ENCODE peak calls at places on chromosomes 7 and 10, in five cellular contexts. R is transverse colon, A is OCI-LY7, G is fibroblast of mammary gland, L is PC-9. S is an unnamed sample.

GRCh38 chr7:105000190-105000589 is 13.8 kb upstream of the KMT2E start:
- DNase-seq in R (no peak), A (no peak), G (no peak), L (no peak), S (no peak)

GRCh38 chr7:113936982-113937381 is 18.2 kb upstream of the PPP1R3A start:
- DNase-seq in R (no peak), A (no peak), G (no peak), L (no peak), S (no peak)

GRCh38 chr7:44145419-44145968 is 4.4 kb upstream of the MYL7 start:
- DNase-seq in R (no peak), A (no peak), G (no peak), L (no peak), S (no peak)

GRCh38 chr10:63586048-63586447 is 64.8 kb downstream of the REEP3 start:
- DNase-seq in R (no peak), A (no peak), G (no peak), L (no peak), S (no peak)

GRCh38 chr10:132984801-132985545 is 42.6 kb upstream of the CFAP46 start:
- DNase-seq in R (no peak), A (no peak), G (no peak), L (no peak), S (no peak)

GRCh38 chr7:29988391-29989256 is 977 bp downstream of the SCRN1 start:
- DNase-seq in R (peak), A (peak), G (peak), L (no peak), S (no peak)

GRCh38 chr10:129713659-129714265 is 246.7 kb downstream of the MGMT start:
- DNase-seq in R (no peak), A (no peak), G (no peak), L (no peak), S (no peak)

GRCh38 chr7:151549083-151549482 is 29.4 kb upstream of the RHEB start:
- DNase-seq in R (no peak), A (no peak), G (no peak), L (no peak), S (no peak)

GRCh38 chr7:150479023-150479716 is 28.7 kb downstream of the GIMAP8 start:
- DNase-seq in R (no peak), A (no peak), G (no peak), L (no peak), S (no peak)

GRCh38 chr7:116780966-116781365 is 81.4 kb upstream of the CAPZA2 start:
- DNase-seq in R (peak), A (no peak), G (no peak), L (peak), S (no peak)

GRCh38 chr10:546971-547590 is 142.4 kb downstream of the DIP2C start:
- DNase-seq in R (no peak), A (peak), G (no peak), L (peak), S (no peak)

GRCh38 chr7:80207501-80207900 is 72.9 kb downstream of the GNAI1 start:
- DNase-seq in R (no peak), A (no peak), G (peak), L (no peak), S (no peak)

GRCh38 chr7:115851291-115851690 is 179.3 kb downstream of the TFEC start:
- DNase-seq in R (no peak), A (peak), G (peak), L (peak), S (no peak)

GRCh38 chr7:17183630-17184328 is 114.7 kb upstream of the AHR start:
- DNase-seq in R (no peak), A (no peak), G (peak), L (no peak), S (no peak)

GRCh38 chr10:32055478-32056135 is 618 bp downstream of the KIF5B start:
- DNase-seq in R (peak), A (peak), G (peak), L (no peak), S (no peak)

GRCh38 chr10:29028486-29028885 is 260.4 kb upstream of the LYZL1 start:
- DNase-seq in R (no peak), A (no peak), G (no peak), L (no peak), S (no peak)

GRCh38 chr10:6199131-6199733 is 3.5 kb upstream of the PFKFB3 start:
- DNase-seq in R (peak), A (no peak), G (no peak), L (no peak), S (no peak)

GRCh38 chr10:53209941-53210611 is 437.5 kb upstream of the MBL2 start:
- DNase-seq in R (no peak), A (peak), G (peak), L (peak), S (peak)
- TF ChIP-seq CTCF in R (peak), A (peak), G (no peak), L (peak), S (peak)

DNA sequence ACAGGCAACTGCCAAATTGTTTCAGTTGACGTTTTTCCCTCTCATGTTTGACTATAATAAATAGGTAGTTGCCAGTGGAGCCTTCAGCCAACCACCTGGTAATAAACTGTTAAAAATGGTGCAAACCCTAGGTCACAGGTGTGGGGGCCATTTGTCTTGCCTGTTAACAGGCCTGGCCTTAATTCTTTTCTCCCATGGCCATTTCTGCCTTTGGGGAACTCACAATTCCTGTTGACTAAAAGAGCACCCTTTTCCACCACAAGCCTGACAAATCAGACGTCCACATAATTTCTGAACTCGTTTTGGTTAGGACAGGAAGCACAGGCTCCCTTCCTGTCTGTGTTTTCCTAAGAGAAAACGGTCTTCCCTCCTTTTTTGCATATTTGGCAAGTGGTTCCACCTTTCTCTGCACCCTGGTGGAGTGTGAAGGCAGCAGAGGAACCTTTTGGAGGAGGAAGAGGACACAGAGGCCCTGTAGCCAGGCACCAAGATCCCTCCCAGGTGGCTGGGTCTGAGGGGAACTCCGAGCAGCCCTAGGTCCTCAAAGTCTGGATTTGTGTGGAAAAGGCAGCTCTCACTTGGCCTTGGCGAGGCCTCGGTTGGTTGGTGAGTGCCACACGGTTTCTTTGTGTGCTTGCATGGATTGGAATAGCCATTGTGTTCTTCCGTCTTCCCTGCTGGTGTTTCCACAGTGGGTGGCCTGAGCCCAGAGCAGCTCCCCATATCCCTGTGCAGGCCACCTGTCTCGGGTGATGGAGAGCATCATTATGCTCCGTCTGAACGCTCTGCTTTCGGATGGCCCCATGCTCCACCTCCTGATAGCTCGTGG is 4.0 kb downstream of the IKZF1 start:
- DNase-seq in R (no peak), A (peak), G (no peak), L (no peak), S (no peak)
- H3K4me3 ChIP-seq in R (no peak), A (peak), G (no peak), L (no peak), S (no peak)

DNA sequence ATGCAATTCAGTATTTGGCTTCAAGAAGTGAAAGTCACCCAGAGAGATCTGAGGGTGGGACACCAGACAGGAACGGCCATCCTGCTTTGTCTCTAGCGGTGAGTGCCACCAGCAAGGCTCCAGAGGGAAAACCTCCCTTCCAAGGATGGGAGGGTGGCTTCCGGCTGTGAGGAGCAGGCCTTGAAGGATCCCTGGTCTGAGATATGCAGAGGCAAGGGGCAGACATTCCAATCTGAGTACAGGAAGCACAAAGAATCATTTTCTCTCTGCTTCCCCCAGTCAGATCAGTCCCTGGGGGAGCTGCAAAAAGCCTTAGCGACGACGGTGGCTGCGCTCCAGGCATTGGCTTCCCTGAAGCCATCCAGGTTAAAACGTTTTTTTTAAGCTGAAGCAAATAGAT is 167.4 kb downstream of the TEX36 start:
- DNase-seq in R (no peak), A (no peak), G (no peak), L (no peak), S (no peak)
- TF ChIP-seq CTCF in R (no peak), A (no peak), G (no peak), L (no peak), S (no peak)

GRCh38 chr7:155809332-155809946 is 2.8 kb downstream of the SHH start:
- DNase-seq in R (no peak), A (no peak), G (no peak), L (no peak), S (no peak)
- H3K4me3 ChIP-seq in R (peak), A (no peak), G (no peak), L (no peak), S (peak)

GRCh38 chr7:6157685-6158423 is 114.6 kb downstream of the CYTH3 start:
- DNase-seq in R (no peak), A (no peak), G (no peak), L (no peak), S (no peak)

GRCh38 chr7:6156734-6157133 is 115.7 kb downstream of the CYTH3 start:
- DNase-seq in R (no peak), A (no peak), G (no peak), L (no peak), S (no peak)

GRCh38 chr7:6154542-6155404 is 117.7 kb downstream of the CYTH3 start:
- DNase-seq in R (no peak), A (no peak), G (no peak), L (no peak), S (no peak)

GRCh38 chr7:6153646-6154541 is 118.5 kb downstream of the CYTH3 start:
- DNase-seq in R (no peak), A (no peak), G (no peak), L (no peak), S (no peak)

GRCh38 chr7:6155596-6155995 is 116.8 kb downstream of the CYTH3 start:
- DNase-seq in R (no peak), A (no peak), G (no peak), L (no peak), S (no peak)
- TF ChIP-seq CTCF in R (no peak), A (no peak), G (no peak), L (no peak), S (no peak)

GRCh38 chr7:132652507-132652906 is 76.2 kb upstream of the PLXNA4 start:
- DNase-seq in R (no peak), A (no peak), G (no peak), L (no peak), S (no peak)

GRCh38 chr7:132656846-132657776 is 80.8 kb upstream of the PLXNA4 start:
- DNase-seq in R (no peak), A (peak), G (peak), L (no peak), S (no peak)

GRCh38 chr7:132653364-132653930 is 77.2 kb upstream of the PLXNA4 start:
- DNase-seq in R (no peak), A (peak), G (no peak), L (no peak), S (no peak)

GRCh38 chr7:132654150-132654549 is 77.9 kb upstream of the PLXNA4 start:
- DNase-seq in R (no peak), A (peak), G (no peak), L (no peak), S (no peak)

DNA sequence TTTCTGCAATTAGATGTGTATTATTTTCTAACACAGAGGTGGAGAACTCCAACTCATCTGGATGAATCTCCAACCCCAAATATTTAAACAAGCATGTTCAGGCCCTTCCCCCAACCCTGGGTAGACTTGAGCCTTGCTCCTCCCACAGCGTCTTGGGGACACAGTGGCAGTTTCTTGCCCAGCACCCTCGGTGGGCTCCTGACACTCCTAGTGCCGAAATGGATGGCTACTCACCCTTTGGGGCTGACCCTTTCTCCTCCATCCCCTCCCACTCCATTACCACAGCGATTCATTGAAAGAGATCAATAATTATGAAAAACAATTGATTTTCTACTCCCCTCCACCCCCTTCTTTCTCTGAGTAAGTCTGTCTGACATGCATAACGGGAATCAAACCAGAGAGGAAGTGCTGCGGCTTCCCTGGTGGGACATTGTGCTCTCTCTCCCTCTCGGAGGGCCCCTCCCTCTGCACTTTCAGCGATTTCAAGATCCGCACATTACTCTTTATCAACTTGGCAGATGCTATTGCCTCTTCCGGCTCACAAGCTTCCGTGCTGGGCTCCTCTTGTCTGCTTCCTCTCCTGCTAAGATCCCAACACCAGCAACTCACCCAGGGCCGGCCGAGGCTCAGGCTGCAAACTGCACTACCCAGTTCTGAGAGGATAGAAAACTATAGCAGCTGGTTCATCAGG is 78.9 kb upstream of the PLXNA4 start:
- DNase-seq in R (peak), A (no peak), G (peak), L (no peak), S (no peak)
- H3K4me3 ChIP-seq in R (no peak), A (no peak), G (no peak), L (no peak), S (no peak)

DNA sequence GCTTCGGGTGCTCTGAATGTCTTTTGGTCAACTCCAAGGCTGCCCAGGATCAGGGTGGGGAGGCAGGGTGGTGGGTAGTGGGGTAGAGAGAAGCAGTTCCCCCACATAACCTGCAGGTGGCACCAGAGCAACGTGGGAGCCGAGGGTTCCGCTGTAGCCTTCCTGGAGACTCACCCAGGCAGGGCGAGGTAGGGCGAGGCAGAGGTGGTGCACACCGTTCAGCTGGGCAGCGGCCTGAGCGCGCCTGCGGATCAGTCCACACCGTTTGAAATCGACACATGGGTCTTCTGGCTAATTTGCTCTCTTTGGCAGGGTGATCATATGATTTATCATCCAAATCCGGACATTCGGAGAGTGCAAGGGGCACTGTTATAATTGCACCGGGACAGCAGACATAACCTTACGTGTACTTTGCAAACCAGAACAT is 41.4 kb upstream of the MAP3K8 start:
- DNase-seq in R (peak), A (peak), G (peak), L (no peak), S (no peak)
- TF ChIP-seq CTCF in R (peak), A (peak), G (peak), L (peak), S (peak)